ENCODE peak calls at places on chromosomes 16 and 17, in four cellular contexts. K is IMR-90, F is mesendoderm, X is H1. W is an unnamed sample.

GRCh38 chr16:75087040-75087979 is 29.3 kb downstream of the LDHD start:
- DNase-seq in K (peak), F (no peak), X (no peak), W (no peak)

GRCh38 chr16:2282866-2283555 is 15.1 kb upstream of the RNPS1 start:
- DNase-seq in K (no peak), F (no peak), X (no peak), W (no peak)

GRCh38 chr17:78324391-78325075 is 35.3 kb downstream of the SOCS3 start:
- DNase-seq in K (peak), F (peak), X (no peak), W (peak)

GRCh38 chr17:1577186-1577585 is 14.6 kb upstream of the PITPNA start:
- DNase-seq in K (peak), F (peak), X (no peak), W (peak)

GRCh38 chr16:49003022-49003421 is 278.6 kb downstream of the CBLN1 start:
- DNase-seq in K (no peak), F (no peak), X (no peak), W (no peak)

GRCh38 chr16:68985855-68986254 is 119.6 kb upstream of the HAS3 start:
- DNase-seq in K (peak), F (no peak), X (no peak), W (no peak)

GRCh38 chr17:3794890-3795757 is 5.9 kb downstream of the ITGAE start:
- DNase-seq in K (peak), F (no peak), X (no peak), W (no peak)

GRCh38 chr16:54407596-54407995 is 121.0 kb upstream of the IRX3 start:
- DNase-seq in K (peak), F (no peak), X (no peak), W (no peak)

GRCh38 chr17:6608321-6608720 is 32.2 kb downstream of the KIAA0753 start:
- DNase-seq in K (peak), F (no peak), X (no peak), W (no peak)

GRCh38 chr17:75542184-75542583 is 16.7 kb downstream of the LLGL2 start:
- DNase-seq in K (no peak), F (no peak), X (no peak), W (no peak)

GRCh38 chr17:75542728-75543336 is 17.3 kb downstream of the LLGL2 start:
- DNase-seq in K (no peak), F (no peak), X (no peak), W (no peak)

GRCh38 chr17:75536401-75536800 is 10.9 kb downstream of the LLGL2 start:
- DNase-seq in K (no peak), F (no peak), X (no peak), W (no peak)

GRCh38 chr17:75540923-75541503 is 15.5 kb downstream of the LLGL2 start:
- DNase-seq in K (no peak), F (no peak), X (no peak), W (no peak)

DNA sequence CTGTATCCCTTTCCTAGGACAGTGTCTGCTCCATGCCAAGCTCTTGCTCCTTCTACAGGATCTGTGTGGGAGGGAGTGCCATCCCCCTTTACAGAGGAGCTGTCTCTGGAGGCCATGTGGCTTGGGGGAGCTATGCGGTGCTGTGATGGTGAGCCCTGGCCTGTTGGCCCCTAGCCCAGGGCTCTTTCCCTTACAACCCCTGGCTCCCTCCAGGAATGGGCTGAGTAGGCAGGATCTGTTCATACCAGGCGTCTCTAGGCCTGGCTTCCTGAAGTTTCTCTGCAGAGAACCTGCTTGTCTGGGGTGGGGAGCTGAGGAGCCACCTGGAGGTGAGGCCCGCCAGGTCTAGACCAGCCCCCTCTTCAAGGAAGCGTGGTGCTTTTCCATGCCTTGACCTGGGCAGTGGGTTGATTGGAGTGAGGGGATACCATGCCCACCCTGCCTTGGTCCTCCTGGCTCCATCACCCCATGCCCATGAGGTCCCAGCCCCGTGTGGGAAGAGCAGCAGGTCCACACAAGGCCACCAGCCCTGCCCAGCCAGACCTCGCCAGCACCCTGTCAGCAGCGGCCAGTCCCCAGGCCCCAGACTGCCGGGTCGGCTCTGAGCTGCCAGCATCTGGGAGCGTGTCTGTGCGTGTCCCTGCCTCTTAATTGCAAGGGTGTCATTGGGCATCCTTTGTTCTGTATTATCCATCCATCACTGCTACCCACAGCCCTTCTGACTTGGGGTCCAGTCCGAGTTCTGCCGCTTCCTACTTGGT is 14.7 kb downstream of the LLGL2 start:
- DNase-seq in K (no peak), F (no peak), X (no peak), W (no peak)
- H2BK5ac ChIP-seq in K (no peak), F (no peak), X (peak), W (no peak)

GRCh38 chr16:3798827-3799226 is 81.5 kb upstream of the TRAP1 start:
- DNase-seq in K (no peak), F (no peak), X (no peak), W (no peak)
- H3K56ac ChIP-seq in K (no peak), F (no peak), X (no peak), W (no peak)

GRCh38 chr16:27583634-27584033 is 33.7 kb downstream of the KATNIP start:
- DNase-seq in K (no peak), F (no peak), X (no peak), W (no peak)
- H3K27ac ChIP-seq in K (no peak), F (peak), X (no peak), W (no peak)

DNA sequence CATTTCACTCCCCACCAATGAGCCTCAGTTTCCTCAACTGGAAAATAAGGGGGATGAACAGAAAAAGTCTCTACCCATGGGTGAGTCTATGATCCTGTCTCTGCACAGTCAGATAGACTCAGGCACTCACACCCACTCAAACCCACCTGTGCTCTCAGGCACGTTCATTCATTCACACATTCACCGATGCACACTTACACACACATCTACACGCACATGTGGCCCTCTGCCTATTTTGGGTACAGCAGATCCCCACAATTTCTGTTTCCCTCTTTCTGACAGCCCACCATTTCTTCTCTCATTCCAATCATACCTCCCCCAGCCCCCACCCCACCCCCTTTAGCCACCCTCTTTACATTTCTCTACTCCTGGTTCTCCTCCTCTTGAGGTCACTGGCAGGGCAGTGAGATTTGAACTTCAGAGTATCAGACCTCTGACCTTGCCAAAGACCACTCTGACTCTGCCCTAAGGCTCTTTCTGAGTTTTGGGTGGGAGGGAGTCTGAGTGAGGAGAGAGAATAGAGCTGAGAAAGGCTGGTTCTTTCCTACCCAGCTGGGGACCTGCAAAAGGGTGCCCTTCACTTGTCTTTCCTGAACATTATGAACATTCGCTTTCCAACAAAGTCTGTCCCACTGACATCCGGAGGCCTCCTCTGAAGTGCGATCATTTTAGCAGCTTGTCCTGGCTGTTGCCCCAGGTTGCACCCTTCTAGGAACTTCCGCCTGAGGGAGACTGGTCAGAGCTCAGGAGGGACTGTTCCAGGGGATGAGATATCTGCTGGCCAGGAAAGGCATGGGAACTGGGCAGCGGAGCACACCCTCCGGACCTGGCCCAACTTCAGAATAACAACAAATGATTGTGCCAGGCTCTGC is 10.1 kb upstream of the COL1A1 start:
- DNase-seq in K (no peak), F (peak), X (no peak), W (peak)
- H2BK5ac ChIP-seq in K (peak), F (peak), X (peak), W (no peak)

GRCh38 chr16:661184-661821 is 6.6 kb upstream of the RHOT2 start:
- DNase-seq in K (no peak), F (no peak), X (no peak), W (no peak)
- H3K56ac ChIP-seq in K (no peak), F (peak), X (no peak), W (no peak)

DNA sequence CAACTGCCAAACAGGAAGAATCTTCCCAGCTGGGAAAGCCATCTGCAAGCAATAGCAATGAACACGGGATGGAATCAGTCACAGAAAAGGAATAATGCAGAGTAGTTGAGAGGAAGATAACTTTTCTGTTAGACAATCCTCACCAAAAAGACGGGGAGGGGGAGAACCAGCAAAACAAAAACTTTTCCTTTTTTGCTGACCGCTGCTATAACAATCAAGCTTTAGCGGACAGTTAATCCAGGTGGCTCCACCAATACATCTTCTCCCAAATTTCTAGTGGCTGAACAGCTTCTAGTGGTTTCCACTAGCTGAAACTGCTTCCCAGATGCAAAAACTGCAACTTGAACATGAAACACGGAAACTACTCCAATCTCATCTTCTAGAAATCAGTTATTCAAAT is 956 bp downstream of the TMEM11 start:
- DNase-seq in K (no peak), F (no peak), X (no peak), W (no peak)
- H3K27ac ChIP-seq in K (peak), F (no peak), X (no peak), W (no peak)

GRCh38 chr17:27418366-27418615 is 38.0 kb upstream of the KSR1 start:
- DNase-seq in K (no peak), F (no peak), X (no peak), W (no peak)

GRCh38 chr17:27420211-27420950 is 35.9 kb upstream of the KSR1 start:
- DNase-seq in K (no peak), F (no peak), X (no peak), W (no peak)

GRCh38 chr17:27417596-27418365 is 38.5 kb upstream of the KSR1 start:
- DNase-seq in K (no peak), F (no peak), X (no peak), W (no peak)

GRCh38 chr17:27421111-27421510 is 35.1 kb upstream of the KSR1 start:
- DNase-seq in K (no peak), F (no peak), X (no peak), W (no peak)

GRCh38 chr17:27419156-27419555 is 37.1 kb upstream of the KSR1 start:
- DNase-seq in K (no peak), F (no peak), X (no peak), W (no peak)
- H2BK5ac ChIP-seq in K (no peak), F (no peak), X (no peak), W (no peak)

GRCh38 chr17:77304051-77304745 is 163.4 kb downstream of the SEC14L1 start:
- DNase-seq in K (no peak), F (no peak), X (no peak), W (no peak)

GRCh38 chr17:77301694-77302087 is 160.9 kb downstream of the SEC14L1 start:
- DNase-seq in K (no peak), F (no peak), X (no peak), W (no peak)

GRCh38 chr17:77302682-77303081 is 161.9 kb downstream of the SEC14L1 start:
- DNase-seq in K (no peak), F (no peak), X (no peak), W (no peak)

GRCh38 chr17:77304746-77305473 is 164.1 kb downstream of the SEC14L1 start:
- DNase-seq in K (no peak), F (no peak), X (no peak), W (no peak)

GRCh38 chr17:77303620-77304019 is 162.9 kb downstream of the SEC14L1 start:
- DNase-seq in K (peak), F (no peak), X (no peak), W (no peak)
- H3K56ac ChIP-seq in K (peak), F (no peak), X (no peak), W (no peak)

W was measured in H9.